ENCODE peak calls at places on chromosomes 4 and X, in ten cellular contexts. O, F, D, I, Y, J, L, H, R and V are unnamed samples. For H3K27me3, the result is how much of the 10 kb centered on the place peaks cover.

GRCh38 chr4:155305619-155306018 is 71.1 kb downstream of the MAP9 start:
- DNase-seq in J (no peak), H (no peak), F (no peak), Y (no peak), I (no peak), R (no peak), O (no peak), D (no peak), L (no peak), V (no peak)

GRCh38 chr4:38385286-38386010 is 278.6 kb upstream of the KLF3 start:
- DNase-seq in L (no peak), F (no peak), R (no peak), J (no peak), H (no peak), Y (peak), I (peak), D (no peak), O (no peak), V (no peak)

GRCh38 chr4:77449162-77449561 is 156.5 kb upstream of the CXCL13 start:
- DNase-seq in H (no peak), J (no peak), F (no peak), O (no peak), R (no peak), L (no peak), Y (no peak), I (no peak), D (no peak), V (no peak)

GRCh38 chr4:75605928-75606327 is 24.4 kb downstream of the CDKL2 start:
- DNase-seq in I (no peak), D (no peak), R (no peak), L (no peak), H (no peak), O (no peak), J (no peak), F (peak), Y (no peak), V (no peak)

GRCh38 chr4:141133146-141134006 is at the start of gene RNF150:
- DNase-seq in J (no peak), F (peak), Y (peak), I (peak), R (peak), O (peak), H (peak), D (peak), L (peak), V (peak)

GRCh38 chr4:137621056-137621455 is 88.8 kb upstream of the PCDH18 start:
- DNase-seq in J (no peak), D (no peak), Y (no peak), R (no peak), O (no peak), I (no peak), L (no peak), F (no peak), H (no peak), V (no peak)

GRCh38 chr4:28921886-28922285 is 1798.3 kb upstream of the PCDH7 start:
- DNase-seq in Y (no peak), H (no peak), O (no peak), I (no peak), F (no peak), R (no peak), D (no peak), L (no peak), J (no peak), V (no peak)

GRCh38 chr4:79300280-79300679 is 25.6 kb downstream of the NAA11 start:
- DNase-seq in R (no peak), O (no peak), D (no peak), J (no peak), F (no peak), Y (no peak), H (no peak), I (no peak), L (no peak), V (no peak)

GRCh38 chrX:627995-628394 is 2.6 kb upstream of the SHOX start:
- DNase-seq in F (no peak), O (no peak), H (no peak), L (no peak), I (no peak), J (no peak), Y (no peak), D (no peak), R (no peak), V (no peak)
- H3K27me3 ChIP-seq in F (under half), O (under half), H (under half), L (under half), I (under half), J (under half), Y (half or more), D (half or more), R (under half), V (under half)

DNA sequence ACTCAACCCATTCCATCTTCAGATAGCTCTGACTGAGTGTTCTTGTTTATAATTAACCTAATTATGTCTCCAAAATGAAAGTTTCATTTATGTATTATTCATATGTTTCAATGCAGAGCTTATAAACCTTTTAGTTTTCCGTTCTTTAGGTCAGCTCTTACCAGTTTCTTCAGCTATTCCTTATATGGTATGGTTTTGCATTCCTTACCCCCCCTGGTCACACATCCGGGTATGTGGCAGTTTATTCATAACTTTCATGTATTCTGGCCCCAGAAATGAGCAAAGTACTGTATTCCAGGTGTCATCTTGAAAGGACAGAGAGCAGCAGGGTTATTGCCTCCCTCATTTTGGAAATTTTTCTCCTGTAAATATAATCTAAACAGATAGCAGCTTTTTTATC is 16.8 kb upstream of the IGSF1 start:
- DNase-seq in F (no peak), H (no peak), L (no peak), J (no peak), D (no peak), I (no peak), Y (peak), R (no peak), O (no peak), V (no peak)
- H3K27me3 ChIP-seq in F (under half), H (under half), L (under half), J (under half), D (under half), I (under half), Y (under half), R (under half), O (under half), V (under half)

GRCh38 chr4:143819029-143819428 is 86.3 kb downstream of the GYPE start:
- DNase-seq in O (no peak), I (no peak), Y (no peak), F (no peak), H (no peak), D (no peak), J (no peak), L (no peak), R (no peak), V (no peak)
- H3K27me3 ChIP-seq in O (under half), I (under half), Y (under half), F (under half), H (under half), D (under half), J (under half), L (under half), R (under half), V (under half)

DNA sequence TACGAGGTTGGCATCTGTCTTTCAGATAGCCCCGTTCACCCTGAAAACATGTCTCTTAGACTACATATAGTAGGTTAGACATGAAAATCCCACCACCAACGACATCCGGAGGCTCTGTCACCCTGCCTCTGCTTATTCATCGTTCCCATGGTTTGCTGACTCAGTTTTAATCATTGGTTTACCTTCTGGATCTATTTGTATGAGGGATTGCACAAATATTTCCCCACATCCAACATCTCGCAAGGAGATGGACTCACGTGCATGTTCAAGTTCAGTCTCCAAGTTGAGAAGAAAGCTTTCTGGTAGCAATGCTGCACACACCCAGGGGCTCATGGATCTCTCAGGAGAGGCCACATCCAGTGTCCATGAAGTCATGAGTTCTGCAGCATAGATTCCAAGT is 10.8 kb downstream of the CETN2 start:
- DNase-seq in L (no peak), O (no peak), F (peak), I (no peak), H (no peak), D (no peak), Y (no peak), R (no peak), J (no peak), V (no peak)
- H3K27me3 ChIP-seq in L (under half), O (under half), F (under half), I (under half), H (under half), D (under half), Y (under half), R (under half), J (under half), V (under half)

GRCh38 chr4:4406455-4407298 is 19.8 kb downstream of the NSG1 start:
- DNase-seq in R (peak), D (no peak), J (no peak), O (no peak), F (no peak), I (no peak), H (no peak), L (no peak), Y (no peak), V (no peak)

GRCh38 chr4:4409416-4410115 is 22.7 kb downstream of the NSG1 start:
- DNase-seq in H (no peak), L (no peak), O (no peak), R (no peak), Y (no peak), D (peak), I (no peak), J (no peak), F (no peak), V (no peak)

GRCh38 chr4:4408576-4409335 is 21.9 kb downstream of the NSG1 start:
- DNase-seq in O (no peak), I (no peak), D (peak), Y (no peak), H (no peak), F (no peak), L (no peak), R (no peak), J (no peak), V (no peak)

GRCh38 chr4:4407299-4408131 is 20.6 kb downstream of the NSG1 start:
- DNase-seq in O (no peak), Y (no peak), L (no peak), I (no peak), J (no peak), D (no peak), F (no peak), H (no peak), R (no peak), V (no peak)

GRCh38 chr4:4408132-4408523 is 21.2 kb downstream of the NSG1 start:
- DNase-seq in D (no peak), J (no peak), H (no peak), I (no peak), L (no peak), Y (no peak), F (no peak), R (no peak), O (no peak), V (no peak)
- H3K27me3 ChIP-seq in D (under half), J (under half), H (under half), I (under half), L (under half), Y (under half), F (under half), R (under half), O (under half), V (under half)

GRCh38 chr4:89514811-89515210 is 207.2 kb upstream of the GPRIN3 start:
- DNase-seq in R (no peak), L (no peak), J (no peak), D (no peak), H (no peak), O (peak), I (no peak), F (no peak), Y (no peak), V (no peak)

GRCh38 chr4:89519771-89520170 is 212.2 kb upstream of the GPRIN3 start:
- DNase-seq in Y (no peak), R (no peak), D (no peak), F (no peak), H (no peak), L (no peak), J (no peak), I (no peak), O (no peak), V (no peak)

DNA sequence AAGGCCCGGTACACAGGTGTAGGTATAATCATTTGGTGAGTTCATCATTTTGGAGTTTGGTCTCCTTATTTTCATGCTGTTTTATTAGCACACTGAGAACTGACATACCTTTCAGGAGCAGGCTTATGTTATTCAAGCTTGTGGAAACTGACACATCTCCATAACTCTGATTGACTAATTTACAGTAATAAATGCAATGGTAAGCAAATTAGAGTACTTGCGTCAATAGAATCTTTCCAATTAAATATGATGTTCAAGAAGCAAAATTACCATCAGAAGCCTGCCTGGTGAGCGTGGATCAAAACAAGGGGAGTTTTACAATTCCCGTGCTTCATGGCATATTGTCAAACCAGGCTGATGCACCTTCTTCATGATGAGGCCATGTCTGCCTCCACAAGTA is 210.7 kb upstream of the GPRIN3 start:
- DNase-seq in I (no peak), D (no peak), J (no peak), H (no peak), Y (no peak), R (no peak), O (no peak), L (no peak), F (no peak), V (no peak)
- H3K27me3 ChIP-seq in I (under half), D (under half), J (under half), H (under half), Y (under half), R (under half), O (under half), L (under half), F (under half), V (under half)

GRCh38 chrX:153395613-153396319 is 5.4 kb downstream of the PNMA6E start:
- DNase-seq in J (no peak), I (no peak), L (no peak), D (no peak), F (no peak), R (no peak), O (no peak), Y (no peak), H (no peak), V (no peak)
- H3K27me3 ChIP-seq in J (under half), I (under half), L (under half), D (under half), F (under half), R (under half), O (under half), Y (under half), H (under half), V (under half)

DNA sequence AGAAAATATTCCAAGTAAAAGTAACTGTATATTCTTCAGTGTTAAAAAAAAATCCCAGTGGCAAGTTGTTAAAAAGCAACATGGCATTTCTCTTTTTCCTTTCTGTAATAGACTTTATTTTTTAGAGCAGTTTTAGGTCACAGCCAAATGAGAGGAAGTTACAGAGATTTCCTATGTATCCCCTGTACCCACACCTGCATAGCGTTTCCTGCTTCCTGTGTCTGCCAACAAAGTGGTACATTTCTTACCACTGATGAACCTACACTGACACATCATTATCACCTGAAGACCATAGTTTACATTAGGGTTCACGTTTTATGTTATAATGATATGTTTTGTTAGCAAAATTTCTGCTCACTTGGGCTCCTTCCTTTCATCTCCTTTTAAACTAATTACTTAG is 124.7 kb downstream of the GPAT3 start:
- DNase-seq in F (no peak), J (peak), H (no peak), L (no peak), O (no peak), D (no peak), R (no peak), I (no peak), Y (no peak), V (no peak)
- H3K27me3 ChIP-seq in F (under half), J (under half), H (under half), L (under half), O (under half), D (under half), R (under half), I (under half), Y (under half), V (under half)

GRCh38 chrX:72309297-72310071 is 3.8 kb upstream of the CITED1 start:
- DNase-seq in J (no peak), L (peak), H (no peak), I (no peak), R (no peak), D (no peak), F (no peak), O (no peak), Y (peak), V (no peak)

GRCh38 chrX:72307646-72308051 is 1.9 kb upstream of the CITED1 start:
- DNase-seq in O (no peak), I (no peak), R (no peak), H (no peak), Y (peak), F (no peak), J (no peak), L (peak), D (no peak), V (no peak)

GRCh38 chrX:72306851-72307645 is 1.3 kb upstream of the CITED1 start:
- DNase-seq in I (peak), H (peak), J (peak), R (peak), O (no peak), F (peak), Y (peak), L (peak), D (peak), V (peak)

GRCh38 chrX:72308209-72308565 is 2.5 kb upstream of the CITED1 start:
- DNase-seq in D (no peak), H (no peak), F (no peak), I (no peak), R (no peak), J (no peak), O (no peak), Y (no peak), L (no peak), V (no peak)

GRCh38 chrX:72308566-72309296 is 3.0 kb upstream of the CITED1 start:
- DNase-seq in Y (peak), R (peak), L (peak), D (peak), H (peak), F (peak), J (no peak), I (peak), O (no peak), V (peak)
- H3K27me3 ChIP-seq in Y (under half), R (under half), L (under half), D (under half), H (under half), F (half or more), J (under half), I (under half), O (under half), V (under half)